ENCODE peak calls at places on chromosomes 11 and 22, in ten cellular contexts. One of them, this sample, is unnamed.

GRCh38 chr22:50531546-50532352 is 1.9 kb upstream of the TYMP start:
- DNase-seq in tibial artery: peak; percentile 81
- DNase-seq in AG10803: peak; percentile 77
- DNase-seq in A549: no peak
- DNase-seq in effector memory CD4-positive, alpha-beta T cell: no peak
- DNase-seq in cardiac fibroblast: peak; percentile 87
- DNase-seq in cardiac muscle cell: peak; percentile 64
- DNase-seq in epithelial cell of esophagus: peak; percentile 75
- DNase-seq in naive thymus-derived CD4-positive, alpha-beta T cell: no peak
- DNase-seq in mammary epithelial cell: no peak
- DNase-seq in this sample: peak; percentile 54

GRCh38 chr11:130629039-130629438 is 180.6 kb downstream of the ADAMTS15 start:
- DNase-seq in tibial artery: no peak
- DNase-seq in AG10803: no peak
- DNase-seq in A549: no peak
- DNase-seq in effector memory CD4-positive, alpha-beta T cell: no peak
- DNase-seq in cardiac fibroblast: no peak
- DNase-seq in cardiac muscle cell: no peak
- DNase-seq in epithelial cell of esophagus: peak; percentile 62
- DNase-seq in naive thymus-derived CD4-positive, alpha-beta T cell: no peak
- DNase-seq in mammary epithelial cell: peak; percentile 78
- DNase-seq in this sample: no peak

GRCh38 chr22:26977741-26978140 is 320.4 kb downstream of the MIAT start:
- DNase-seq in tibial artery: no peak
- DNase-seq in AG10803: no peak
- DNase-seq in A549: no peak
- DNase-seq in effector memory CD4-positive, alpha-beta T cell: no peak
- DNase-seq in cardiac fibroblast: no peak
- DNase-seq in cardiac muscle cell: peak; percentile 35
- DNase-seq in epithelial cell of esophagus: peak; percentile 17
- DNase-seq in naive thymus-derived CD4-positive, alpha-beta T cell: no peak
- DNase-seq in mammary epithelial cell: peak; percentile 1
- DNase-seq in this sample: no peak

GRCh38 chr22:49921508-49922278 is 3.3 kb downstream of the CRELD2 start:
- DNase-seq in tibial artery: no peak
- DNase-seq in AG10803: no peak
- DNase-seq in A549: no peak
- DNase-seq in effector memory CD4-positive, alpha-beta T cell: no peak
- DNase-seq in cardiac fibroblast: no peak
- DNase-seq in cardiac muscle cell: no peak
- DNase-seq in epithelial cell of esophagus: no peak
- DNase-seq in naive thymus-derived CD4-positive, alpha-beta T cell: no peak
- DNase-seq in mammary epithelial cell: no peak
- DNase-seq in this sample: no peak

GRCh38 chr22:46660604-46661201 is 40.5 kb downstream of the GRAMD4 start:
- DNase-seq in tibial artery: no peak
- DNase-seq in AG10803: no peak
- DNase-seq in A549: no peak
- DNase-seq in effector memory CD4-positive, alpha-beta T cell: peak; percentile 44
- DNase-seq in cardiac fibroblast: no peak
- DNase-seq in cardiac muscle cell: no peak
- DNase-seq in epithelial cell of esophagus: no peak
- DNase-seq in naive thymus-derived CD4-positive, alpha-beta T cell: no peak
- DNase-seq in mammary epithelial cell: peak; percentile 10
- DNase-seq in this sample: no peak

GRCh38 chr11:66071326-66071870 is 1.3 kb downstream of the PACS1 start:
- DNase-seq in tibial artery: no peak
- DNase-seq in AG10803: no peak
- DNase-seq in A549: no peak
- DNase-seq in effector memory CD4-positive, alpha-beta T cell: no peak
- DNase-seq in cardiac fibroblast: no peak
- DNase-seq in cardiac muscle cell: no peak
- DNase-seq in epithelial cell of esophagus: no peak
- DNase-seq in naive thymus-derived CD4-positive, alpha-beta T cell: no peak
- DNase-seq in mammary epithelial cell: peak; percentile 19
- DNase-seq in this sample: no peak

GRCh38 chr11:132658696-132659095 is 873.6 kb downstream of the OPCML start:
- DNase-seq in tibial artery: no peak
- DNase-seq in AG10803: no peak
- DNase-seq in A549: no peak
- DNase-seq in effector memory CD4-positive, alpha-beta T cell: no peak
- DNase-seq in cardiac fibroblast: no peak
- DNase-seq in cardiac muscle cell: no peak
- DNase-seq in epithelial cell of esophagus: peak; percentile 26
- DNase-seq in naive thymus-derived CD4-positive, alpha-beta T cell: no peak
- DNase-seq in mammary epithelial cell: peak; percentile 86
- DNase-seq in this sample: no peak

GRCh38 chr22:27224485-27225364 is 567.3 kb downstream of the MIAT start:
- DNase-seq in tibial artery: no peak
- DNase-seq in AG10803: peak; percentile 90
- DNase-seq in A549: no peak
- DNase-seq in effector memory CD4-positive, alpha-beta T cell: no peak
- DNase-seq in cardiac fibroblast: peak; percentile 88
- DNase-seq in cardiac muscle cell: no peak
- DNase-seq in epithelial cell of esophagus: no peak
- DNase-seq in naive thymus-derived CD4-positive, alpha-beta T cell: no peak
- DNase-seq in mammary epithelial cell: no peak
- DNase-seq in this sample: peak; percentile 94

GRCh38 chr11:103682318-103683184 is 353.9 kb upstream of the DDI1 start:
- DNase-seq in tibial artery: peak; percentile 63
- DNase-seq in AG10803: peak; percentile 85
- DNase-seq in A549: peak; percentile 23
- DNase-seq in effector memory CD4-positive, alpha-beta T cell: peak; percentile 2
- DNase-seq in cardiac fibroblast: peak; percentile 94
- DNase-seq in cardiac muscle cell: peak; percentile 81
- DNase-seq in epithelial cell of esophagus: peak; percentile 73
- DNase-seq in naive thymus-derived CD4-positive, alpha-beta T cell: peak; percentile 14
- DNase-seq in mammary epithelial cell: peak; percentile 59
- DNase-seq in this sample: peak; percentile 93

GRCh38 chr11:123083623-123084029 is 21.7 kb upstream of the HSPA8 start:
- DNase-seq in tibial artery: peak; percentile 80
- DNase-seq in AG10803: peak; percentile 92
- DNase-seq in A549: peak; percentile 51
- DNase-seq in effector memory CD4-positive, alpha-beta T cell: peak; percentile 66
- DNase-seq in cardiac fibroblast: peak; percentile 99
- DNase-seq in cardiac muscle cell: peak; percentile 23
- DNase-seq in epithelial cell of esophagus: peak; percentile 95
- DNase-seq in naive thymus-derived CD4-positive, alpha-beta T cell: no peak
- DNase-seq in mammary epithelial cell: peak; percentile 94
- DNase-seq in this sample: peak; percentile 97

GRCh38 chr11:6404341-6405038 is 14.2 kb downstream of the SMPD1 start:
- DNase-seq in tibial artery: no peak
- DNase-seq in AG10803: peak; percentile 61
- DNase-seq in A549: no peak
- DNase-seq in effector memory CD4-positive, alpha-beta T cell: no peak
- DNase-seq in cardiac fibroblast: no peak
- DNase-seq in cardiac muscle cell: no peak
- DNase-seq in epithelial cell of esophagus: peak; percentile 38
- DNase-seq in naive thymus-derived CD4-positive, alpha-beta T cell: no peak
- DNase-seq in mammary epithelial cell: no peak
- DNase-seq in this sample: no peak

GRCh38 chr11:75654314-75654713 is 14.5 kb downstream of the MAP6 start:
- DNase-seq in tibial artery: no peak
- DNase-seq in AG10803: peak; percentile 72
- DNase-seq in A549: no peak
- DNase-seq in effector memory CD4-positive, alpha-beta T cell: no peak
- DNase-seq in cardiac fibroblast: no peak
- DNase-seq in cardiac muscle cell: no peak
- DNase-seq in epithelial cell of esophagus: peak; percentile 78
- DNase-seq in naive thymus-derived CD4-positive, alpha-beta T cell: no peak
- DNase-seq in mammary epithelial cell: peak; percentile 93
- DNase-seq in this sample: peak; percentile 45

GRCh38 chr11:107857550-107858216 is 904 bp downstream of the SLC35F2 start:
- DNase-seq in tibial artery: no peak
- DNase-seq in AG10803: peak; percentile 25
- DNase-seq in A549: no peak
- DNase-seq in effector memory CD4-positive, alpha-beta T cell: no peak
- DNase-seq in cardiac fibroblast: peak; percentile 6
- DNase-seq in cardiac muscle cell: peak; percentile 39
- DNase-seq in epithelial cell of esophagus: peak; percentile 28
- DNase-seq in naive thymus-derived CD4-positive, alpha-beta T cell: no peak
- DNase-seq in mammary epithelial cell: peak; percentile 26
- DNase-seq in this sample: peak; percentile 21

GRCh38 chr22:30270841-30271240 is 4.2 kb upstream of the OSM start:
- DNase-seq in tibial artery: peak; percentile 83
- DNase-seq in AG10803: no peak
- DNase-seq in A549: no peak
- DNase-seq in effector memory CD4-positive, alpha-beta T cell: no peak
- DNase-seq in cardiac fibroblast: peak; percentile 79
- DNase-seq in cardiac muscle cell: no peak
- DNase-seq in epithelial cell of esophagus: no peak
- DNase-seq in naive thymus-derived CD4-positive, alpha-beta T cell: no peak
- DNase-seq in mammary epithelial cell: no peak
- DNase-seq in this sample: peak; percentile 70

GRCh38 chr11:61055776-61056175 is 46.5 kb upstream of the CD5 start:
- DNase-seq in tibial artery: no peak
- DNase-seq in AG10803: no peak
- DNase-seq in A549: no peak
- DNase-seq in effector memory CD4-positive, alpha-beta T cell: no peak
- DNase-seq in cardiac fibroblast: no peak
- DNase-seq in cardiac muscle cell: no peak
- DNase-seq in epithelial cell of esophagus: no peak
- DNase-seq in naive thymus-derived CD4-positive, alpha-beta T cell: no peak
- DNase-seq in mammary epithelial cell: no peak
- DNase-seq in this sample: no peak

DNA sequence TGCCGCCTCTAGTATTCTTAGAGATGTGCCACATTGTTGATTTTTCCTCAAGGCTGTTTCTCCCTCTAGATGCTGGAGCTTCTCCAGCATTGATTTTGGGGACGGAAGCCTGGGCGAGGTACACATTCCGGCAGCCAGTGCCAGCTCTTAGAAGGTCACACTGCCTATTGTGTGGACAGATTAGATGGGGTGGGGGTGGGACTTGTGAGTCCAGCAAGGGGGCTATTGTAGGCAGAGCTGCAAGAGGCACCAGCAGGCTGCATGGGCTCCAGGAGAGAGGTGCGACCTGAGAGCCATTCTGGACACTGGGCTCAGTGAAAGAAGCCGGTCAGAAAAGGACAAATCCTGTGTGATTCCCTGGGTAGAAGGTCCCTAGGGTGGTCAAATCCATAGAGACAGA is 12.4 kb downstream of the C11orf21 start:
- DNase-seq in tibial artery: no peak
- DNase-seq in AG10803: no peak
- DNase-seq in A549: no peak
- DNase-seq in effector memory CD4-positive, alpha-beta T cell: no peak
- DNase-seq in cardiac fibroblast: no peak
- DNase-seq in cardiac muscle cell: no peak
- DNase-seq in epithelial cell of esophagus: no peak
- DNase-seq in naive thymus-derived CD4-positive, alpha-beta T cell: no peak
- DNase-seq in mammary epithelial cell: no peak
- DNase-seq in this sample: no peak
- H3K4me3 ChIP-seq in tibial artery: no peak overlapping the region
- H3K4me3 ChIP-seq in AG10803: no peak overlapping the region
- H3K4me3 ChIP-seq in A549: no peak overlapping the region
- H3K4me3 ChIP-seq in effector memory CD4-positive, alpha-beta T cell: no peak overlapping the region
- H3K4me3 ChIP-seq in cardiac fibroblast: no peak overlapping the region
- H3K4me3 ChIP-seq in cardiac muscle cell: no peak overlapping the region
- H3K4me3 ChIP-seq in epithelial cell of esophagus: no peak overlapping the region
- H3K4me3 ChIP-seq in naive thymus-derived CD4-positive, alpha-beta T cell: no peak overlapping the region
- H3K4me3 ChIP-seq in mammary epithelial cell: no peak overlapping the region
- H3K4me3 ChIP-seq in this sample: no peak overlapping the region

GRCh38 chr22:39240841-39241631 is 3.7 kb downstream of the PDGFB start:
- DNase-seq in tibial artery: peak; percentile 61
- DNase-seq in AG10803: peak; percentile 15
- DNase-seq in A549: peak; percentile 29
- DNase-seq in effector memory CD4-positive, alpha-beta T cell: peak; percentile 22
- DNase-seq in cardiac fibroblast: no peak
- DNase-seq in cardiac muscle cell: no peak
- DNase-seq in epithelial cell of esophagus: peak; percentile 76
- DNase-seq in naive thymus-derived CD4-positive, alpha-beta T cell: no peak
- DNase-seq in mammary epithelial cell: peak; percentile 31
- DNase-seq in this sample: no peak
- H3K4me3 ChIP-seq in tibial artery: peak overlapping the region; percentile 48
- H3K4me3 ChIP-seq in AG10803: no peak overlapping the region
- H3K4me3 ChIP-seq in A549: no peak overlapping the region
- H3K4me3 ChIP-seq in effector memory CD4-positive, alpha-beta T cell: peak overlapping the region; percentile 31
- H3K4me3 ChIP-seq in cardiac fibroblast: no peak overlapping the region
- H3K4me3 ChIP-seq in cardiac muscle cell: no peak overlapping the region
- H3K4me3 ChIP-seq in epithelial cell of esophagus: peak overlapping the region; percentile 22
- H3K4me3 ChIP-seq in naive thymus-derived CD4-positive, alpha-beta T cell: peak overlapping the region; percentile 43
- H3K4me3 ChIP-seq in mammary epithelial cell: no peak overlapping the region
- H3K4me3 ChIP-seq in this sample: no peak overlapping the region

GRCh38 chr11:64776425-64776824 is 1.9 kb downstream of the SF1 start:
- DNase-seq in tibial artery: no peak
- DNase-seq in AG10803: no peak
- DNase-seq in A549: no peak
- DNase-seq in effector memory CD4-positive, alpha-beta T cell: no peak
- DNase-seq in cardiac fibroblast: no peak
- DNase-seq in cardiac muscle cell: no peak
- DNase-seq in epithelial cell of esophagus: no peak
- DNase-seq in naive thymus-derived CD4-positive, alpha-beta T cell: no peak
- DNase-seq in mammary epithelial cell: no peak
- DNase-seq in this sample: no peak
- H3K4me3 ChIP-seq in tibial artery: peak overlapping the region; percentile 99
- H3K4me3 ChIP-seq in AG10803: peak overlapping the region; percentile 96
- H3K4me3 ChIP-seq in A549: peak overlapping the region; percentile 90
- H3K4me3 ChIP-seq in effector memory CD4-positive, alpha-beta T cell: peak overlapping the region; percentile 70
- H3K4me3 ChIP-seq in cardiac fibroblast: peak overlapping the region; percentile 62
- H3K4me3 ChIP-seq in cardiac muscle cell: peak overlapping the region; percentile 87
- H3K4me3 ChIP-seq in epithelial cell of esophagus: peak overlapping the region; percentile 85
- H3K4me3 ChIP-seq in naive thymus-derived CD4-positive, alpha-beta T cell: peak overlapping the region; percentile 94
- H3K4me3 ChIP-seq in mammary epithelial cell: no peak overlapping the region
- H3K4me3 ChIP-seq in this sample: peak overlapping the region; percentile 97

GRCh38 chr22:42991010-42991651 is 23.8 kb downstream of the PACSIN2 start:
- DNase-seq in tibial artery: no peak
- DNase-seq in AG10803: peak; percentile 82
- DNase-seq in A549: no peak
- DNase-seq in effector memory CD4-positive, alpha-beta T cell: no peak
- DNase-seq in cardiac fibroblast: peak; percentile 52
- DNase-seq in cardiac muscle cell: no peak
- DNase-seq in epithelial cell of esophagus: peak; percentile 45
- DNase-seq in naive thymus-derived CD4-positive, alpha-beta T cell: no peak
- DNase-seq in mammary epithelial cell: peak; percentile 76
- DNase-seq in this sample: peak; percentile 67

GRCh38 chr22:42992092-42992491 is 22.9 kb downstream of the PACSIN2 start:
- DNase-seq in tibial artery: no peak
- DNase-seq in AG10803: no peak
- DNase-seq in A549: no peak
- DNase-seq in effector memory CD4-positive, alpha-beta T cell: no peak
- DNase-seq in cardiac fibroblast: no peak
- DNase-seq in cardiac muscle cell: no peak
- DNase-seq in epithelial cell of esophagus: no peak
- DNase-seq in naive thymus-derived CD4-positive, alpha-beta T cell: no peak
- DNase-seq in mammary epithelial cell: no peak
- DNase-seq in this sample: no peak

GRCh38 chr22:42993651-42994275 is 21.2 kb downstream of the PACSIN2 start:
- DNase-seq in tibial artery: no peak
- DNase-seq in AG10803: peak; percentile 87
- DNase-seq in A549: no peak
- DNase-seq in effector memory CD4-positive, alpha-beta T cell: no peak
- DNase-seq in cardiac fibroblast: peak; percentile 60
- DNase-seq in cardiac muscle cell: no peak
- DNase-seq in epithelial cell of esophagus: peak; percentile 52
- DNase-seq in naive thymus-derived CD4-positive, alpha-beta T cell: no peak
- DNase-seq in mammary epithelial cell: no peak
- DNase-seq in this sample: peak; percentile 76

GRCh38 chr22:42994276-42994916 is 20.6 kb downstream of the PACSIN2 start:
- DNase-seq in tibial artery: no peak
- DNase-seq in AG10803: no peak
- DNase-seq in A549: no peak
- DNase-seq in effector memory CD4-positive, alpha-beta T cell: no peak
- DNase-seq in cardiac fibroblast: no peak
- DNase-seq in cardiac muscle cell: no peak
- DNase-seq in epithelial cell of esophagus: no peak
- DNase-seq in naive thymus-derived CD4-positive, alpha-beta T cell: no peak
- DNase-seq in mammary epithelial cell: no peak
- DNase-seq in this sample: no peak

GRCh38 chr22:42992886-42993479 is 22.0 kb downstream of the PACSIN2 start:
- DNase-seq in tibial artery: no peak
- DNase-seq in AG10803: no peak
- DNase-seq in A549: no peak
- DNase-seq in effector memory CD4-positive, alpha-beta T cell: no peak
- DNase-seq in cardiac fibroblast: no peak
- DNase-seq in cardiac muscle cell: no peak
- DNase-seq in epithelial cell of esophagus: no peak
- DNase-seq in naive thymus-derived CD4-positive, alpha-beta T cell: no peak
- DNase-seq in mammary epithelial cell: no peak
- DNase-seq in this sample: no peak
- H3K4me3 ChIP-seq in tibial artery: peak overlapping the region; percentile 50
- H3K4me3 ChIP-seq in AG10803: no peak overlapping the region
- H3K4me3 ChIP-seq in A549: peak overlapping the region; percentile 52
- H3K4me3 ChIP-seq in effector memory CD4-positive, alpha-beta T cell: no peak overlapping the region
- H3K4me3 ChIP-seq in cardiac fibroblast: no peak overlapping the region
- H3K4me3 ChIP-seq in cardiac muscle cell: no peak overlapping the region
- H3K4me3 ChIP-seq in epithelial cell of esophagus: no peak overlapping the region
- H3K4me3 ChIP-seq in naive thymus-derived CD4-positive, alpha-beta T cell: no peak overlapping the region
- H3K4me3 ChIP-seq in mammary epithelial cell: no peak overlapping the region
- H3K4me3 ChIP-seq in this sample: no peak overlapping the region